ENCODE peak calls at places on chromosome 9, in six cellular contexts. One of them, this sample, is unnamed. For H3K4me1 and H3K9me3, the result is how much of the 10 kb centered on the place peaks cover.

GRCh38 chr9:28135571-28135970 is 562.3 kb upstream of the C9orf72 start:
- DNase-seq in HepG2: no peak
- DNase-seq in IMR-90: no peak
- DNase-seq in fibroblast of lung: no peak
- DNase-seq in H9: no peak
- DNase-seq in hepatocyte: no peak
- DNase-seq in this sample: no peak

GRCh38 chr9:86460211-86461002 is 106.2 kb upstream of the TUT7 start:
- DNase-seq in H9: no peak
- DNase-seq in HepG2: no peak
- DNase-seq in fibroblast of lung: no peak
- DNase-seq in hepatocyte: no peak
- DNase-seq in IMR-90: peak
- DNase-seq in this sample: no peak

GRCh38 chr9:14524881-14525515 is 168.2 kb downstream of the ZDHHC21 start:
- DNase-seq in fibroblast of lung: no peak
- DNase-seq in HepG2: no peak
- DNase-seq in IMR-90: no peak
- DNase-seq in H9: no peak
- DNase-seq in hepatocyte: no peak
- DNase-seq in this sample: no peak

GRCh38 chr9:86342269-86342668 is 11.9 kb downstream of the TUT7 start:
- DNase-seq in fibroblast of lung: no peak
- DNase-seq in H9: no peak
- DNase-seq in IMR-90: no peak
- DNase-seq in HepG2: no peak
- DNase-seq in hepatocyte: no peak
- DNase-seq in this sample: no peak

GRCh38 chr9:89536145-89536574 is 38.2 kb upstream of the SEMA4D start:
- DNase-seq in IMR-90: no peak
- DNase-seq in HepG2: no peak
- DNase-seq in fibroblast of lung: no peak
- DNase-seq in hepatocyte: no peak
- DNase-seq in H9: no peak
- DNase-seq in this sample: no peak

GRCh38 chr9:18746631-18747030 is 272.7 kb downstream of the ADAMTSL1 start:
- DNase-seq in HepG2: no peak
- DNase-seq in IMR-90: no peak
- DNase-seq in H9: no peak
- DNase-seq in hepatocyte: no peak
- DNase-seq in fibroblast of lung: no peak
- DNase-seq in this sample: no peak

GRCh38 chr9:115442054-115442453 is 324.1 kb upstream of the TNC start:
- DNase-seq in hepatocyte: peak
- DNase-seq in HepG2: no peak
- DNase-seq in fibroblast of lung: peak
- DNase-seq in IMR-90: peak
- DNase-seq in H9: no peak
- DNase-seq in this sample: no peak

GRCh38 chr9:97830884-97831829 is 21.9 kb upstream of the FOXE1 start:
- DNase-seq in HepG2: peak
- DNase-seq in H9: peak
- DNase-seq in IMR-90: no peak
- DNase-seq in fibroblast of lung: no peak
- DNase-seq in hepatocyte: peak
- DNase-seq in this sample: no peak

GRCh38 chr9:113581865-113582697 is 118.6 kb downstream of the RGS3 start:
- DNase-seq in IMR-90: peak
- DNase-seq in H9: no peak
- DNase-seq in fibroblast of lung: peak
- DNase-seq in hepatocyte: no peak
- DNase-seq in HepG2: no peak
- DNase-seq in this sample: peak

GRCh38 chr9:13568851-13569618 is 289.5 kb upstream of the MPDZ start:
- DNase-seq in fibroblast of lung: no peak
- DNase-seq in HepG2: no peak
- DNase-seq in hepatocyte: peak
- DNase-seq in H9: peak
- DNase-seq in IMR-90: no peak
- DNase-seq in this sample: peak

GRCh38 chr9:69030851-69031645 is 4.5 kb upstream of the FXN start:
- DNase-seq in HepG2: no peak
- DNase-seq in fibroblast of lung: no peak
- DNase-seq in IMR-90: peak
- DNase-seq in H9: no peak
- DNase-seq in hepatocyte: no peak
- DNase-seq in this sample: no peak

GRCh38 chr9:86405926-86406325 is 51.7 kb upstream of the TUT7 start:
- DNase-seq in fibroblast of lung: peak
- DNase-seq in HepG2: peak
- DNase-seq in H9: no peak
- DNase-seq in hepatocyte: peak
- DNase-seq in IMR-90: peak
- DNase-seq in this sample: peak

GRCh38 chr9:98611986-98612505 is 96.7 kb downstream of the GABBR2 start:
- DNase-seq in fibroblast of lung: peak
- DNase-seq in IMR-90: no peak
- DNase-seq in H9: no peak
- DNase-seq in hepatocyte: no peak
- DNase-seq in HepG2: no peak
- DNase-seq in this sample: no peak

GRCh38 chr9:113011911-113012381 is at the start of gene ZNF883:
- DNase-seq in H9: peak
- DNase-seq in HepG2: peak
- DNase-seq in hepatocyte: peak
- DNase-seq in fibroblast of lung: peak
- DNase-seq in IMR-90: peak
- DNase-seq in this sample: peak

GRCh38 chr9:121720311-121720991 is 69.0 kb downstream of the DAB2IP start:
- DNase-seq in IMR-90: no peak
- DNase-seq in H9: no peak
- DNase-seq in hepatocyte: no peak
- DNase-seq in HepG2: no peak
- DNase-seq in fibroblast of lung: no peak
- DNase-seq in this sample: peak

GRCh38 chr9:108643756-108644510 is 211.9 kb downstream of the ACTL7B start:
- DNase-seq in fibroblast of lung: peak
- DNase-seq in hepatocyte: no peak
- DNase-seq in HepG2: no peak
- DNase-seq in IMR-90: no peak
- DNase-seq in H9: no peak
- DNase-seq in this sample: no peak

GRCh38 chr9:123669355-123669754 is 260.6 kb downstream of the DENND1A start:
- DNase-seq in fibroblast of lung: no peak
- DNase-seq in HepG2: no peak
- DNase-seq in IMR-90: no peak
- DNase-seq in H9: no peak
- DNase-seq in hepatocyte: no peak
- DNase-seq in this sample: no peak

GRCh38 chr9:93828331-93829097 is 126.6 kb downstream of the BARX1 start:
- DNase-seq in fibroblast of lung: no peak
- DNase-seq in IMR-90: no peak
- DNase-seq in HepG2: no peak
- DNase-seq in H9: peak
- DNase-seq in hepatocyte: peak
- DNase-seq in this sample: peak

GRCh38 chr9:88339322-88339721 is 48.9 kb upstream of the SPIN1 start:
- DNase-seq in IMR-90: no peak
- DNase-seq in HepG2: no peak
- DNase-seq in hepatocyte: no peak
- DNase-seq in H9: no peak
- DNase-seq in fibroblast of lung: no peak
- DNase-seq in this sample: no peak

GRCh38 chr9:16092627-16093091 is 539.8 kb downstream of the CCDC171 start:
- DNase-seq in HepG2: no peak
- DNase-seq in hepatocyte: peak
- DNase-seq in fibroblast of lung: no peak
- DNase-seq in H9: no peak
- DNase-seq in IMR-90: no peak
- DNase-seq in this sample: no peak

GRCh38 chr9:81490605-81491331 is 198.6 kb downstream of the TLE1 start:
- DNase-seq in IMR-90: peak
- DNase-seq in HepG2: no peak
- DNase-seq in fibroblast of lung: peak
- DNase-seq in H9: no peak
- DNase-seq in hepatocyte: no peak
- DNase-seq in this sample: peak

GRCh38 chr9:117516676-117517632 is 102.1 kb upstream of the ASTN2 start:
- DNase-seq in fibroblast of lung: no peak
- DNase-seq in hepatocyte: no peak
- DNase-seq in IMR-90: no peak
- DNase-seq in HepG2: no peak
- DNase-seq in H9: no peak
- DNase-seq in this sample: no peak

GRCh38 chr9:10674586-10674985 is 61.8 kb upstream of the PTPRD start:
- DNase-seq in IMR-90: no peak
- DNase-seq in H9: no peak
- DNase-seq in hepatocyte: no peak
- DNase-seq in fibroblast of lung: no peak
- DNase-seq in HepG2: no peak
- DNase-seq in this sample: no peak

GRCh38 chr9:111983484-111983908 is 86.9 kb downstream of the UGCG start:
- DNase-seq in IMR-90: no peak
- DNase-seq in fibroblast of lung: no peak
- DNase-seq in hepatocyte: no peak
- DNase-seq in HepG2: no peak
- DNase-seq in H9: no peak
- DNase-seq in this sample: no peak

GRCh38 chr9:4080889-4081548 is 218.8 kb downstream of the GLIS3 start:
- DNase-seq in IMR-90: peak
- DNase-seq in fibroblast of lung: peak
- DNase-seq in hepatocyte: no peak
- DNase-seq in HepG2: no peak
- DNase-seq in H9: peak
- DNase-seq in this sample: peak

GRCh38 chr9:98998441-98999151 is 54.9 kb downstream of the COL15A1 start:
- DNase-seq in IMR-90: peak
- DNase-seq in fibroblast of lung: peak
- DNase-seq in HepG2: peak
- DNase-seq in hepatocyte: peak
- DNase-seq in H9: peak
- DNase-seq in this sample: peak

GRCh38 chr9:27340876-27341540 is 44.1 kb upstream of the EQTN start:
- DNase-seq in HepG2: no peak
- DNase-seq in hepatocyte: no peak
- DNase-seq in H9: no peak
- DNase-seq in IMR-90: no peak
- DNase-seq in fibroblast of lung: no peak
- DNase-seq in this sample: peak

GRCh38 chr9:133534346-133535284 is at the start of gene ADAMTSL2:
- DNase-seq in HepG2: peak
- DNase-seq in hepatocyte: peak
- DNase-seq in H9: peak
- DNase-seq in fibroblast of lung: peak
- DNase-seq in IMR-90: peak
- DNase-seq in this sample: peak

GRCh38 chr9:6247266-6247665 is 31.7 kb downstream of the IL33 start:
- DNase-seq in H9: no peak
- DNase-seq in hepatocyte: no peak
- DNase-seq in IMR-90: no peak
- DNase-seq in HepG2: no peak
- DNase-seq in fibroblast of lung: no peak
- DNase-seq in this sample: no peak

GRCh38 chr9:6239694-6240093 is 24.1 kb downstream of the IL33 start:
- DNase-seq in IMR-90: peak
- DNase-seq in fibroblast of lung: peak
- DNase-seq in HepG2: no peak
- DNase-seq in hepatocyte: no peak
- DNase-seq in H9: no peak
- DNase-seq in this sample: no peak

GRCh38 chr9:6239048-6239461 is 23.4 kb downstream of the IL33 start:
- DNase-seq in HepG2: peak
- DNase-seq in fibroblast of lung: peak
- DNase-seq in IMR-90: peak
- DNase-seq in H9: no peak
- DNase-seq in hepatocyte: peak
- DNase-seq in this sample: no peak

GRCh38 chr9:6243746-6244145 is 28.1 kb downstream of the IL33 start:
- DNase-seq in hepatocyte: peak
- DNase-seq in IMR-90: peak
- DNase-seq in fibroblast of lung: no peak
- DNase-seq in HepG2: no peak
- DNase-seq in H9: no peak
- DNase-seq in this sample: peak
- H2AFZ ChIP-seq in hepatocyte: no peak
- H2AFZ ChIP-seq in IMR-90: no peak
- H2AFZ ChIP-seq in fibroblast of lung: no peak
- H2AFZ ChIP-seq in HepG2: no peak
- H2AFZ ChIP-seq in H9: no peak
- H2AFZ ChIP-seq in this sample: peak

DNA sequence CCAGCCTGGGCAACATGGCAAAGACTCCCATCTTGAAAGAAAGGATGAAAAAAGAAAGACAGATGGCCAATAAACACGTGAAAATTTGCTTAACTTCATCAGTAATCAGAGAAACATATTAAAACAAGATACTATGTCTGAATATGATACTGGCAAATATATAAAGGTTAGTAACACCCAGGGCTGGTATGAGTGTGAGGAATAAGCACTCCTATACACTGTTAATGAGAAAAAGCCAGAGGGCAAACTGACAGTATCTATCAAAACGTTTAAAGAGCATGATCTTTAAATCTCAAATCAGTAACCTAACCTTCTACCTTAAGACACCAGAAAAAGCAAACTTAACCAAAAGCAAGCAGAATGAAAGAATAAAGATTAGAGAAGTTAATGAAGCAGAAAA is 14.1 kb downstream of the B4GALT1 start:
- DNase-seq in IMR-90: no peak
- DNase-seq in hepatocyte: no peak
- DNase-seq in H9: no peak
- DNase-seq in HepG2: no peak
- DNase-seq in fibroblast of lung: no peak
- DNase-seq in this sample: no peak
- H3K4me1 ChIP-seq in IMR-90: under half
- H3K4me1 ChIP-seq in hepatocyte: under half
- H3K4me1 ChIP-seq in H9: under half
- H3K4me1 ChIP-seq in HepG2: half or more
- H3K4me1 ChIP-seq in fibroblast of lung: under half
- H3K4me1 ChIP-seq in this sample: half or more

DNA sequence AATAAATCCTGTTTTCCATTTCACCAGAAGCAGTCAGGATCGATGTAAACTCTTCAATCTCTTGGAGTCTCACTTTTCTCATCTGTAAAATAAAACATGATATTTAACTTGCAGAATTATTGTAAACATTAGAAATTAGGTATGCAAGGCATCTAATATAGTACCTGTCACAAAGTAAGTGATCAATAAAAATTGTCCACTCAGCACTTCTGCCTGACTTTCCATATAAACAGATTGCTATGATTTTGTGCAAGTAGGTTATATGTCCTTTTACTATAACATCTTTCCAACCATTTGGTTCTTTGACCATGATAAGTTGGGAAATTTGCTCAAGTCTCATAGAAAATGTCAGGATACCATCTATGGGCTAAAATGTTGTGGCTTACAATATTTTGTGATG is 148.8 kb upstream of the MTAP start:
- DNase-seq in hepatocyte: no peak
- DNase-seq in HepG2: no peak
- DNase-seq in fibroblast of lung: no peak
- DNase-seq in IMR-90: no peak
- DNase-seq in H9: no peak
- DNase-seq in this sample: no peak
- H3K9me3 ChIP-seq in hepatocyte: under half
- H3K9me3 ChIP-seq in HepG2: under half
- H3K9me3 ChIP-seq in fibroblast of lung: under half
- H3K9me3 ChIP-seq in IMR-90: under half
- H3K9me3 ChIP-seq in H9: under half
- H3K9me3 ChIP-seq in this sample: under half

GRCh38 chr9:90905079-90905478 is 103.5 kb downstream of the SYK start:
- DNase-seq in IMR-90: no peak
- DNase-seq in fibroblast of lung: no peak
- DNase-seq in hepatocyte: no peak
- DNase-seq in HepG2: no peak
- DNase-seq in H9: no peak
- DNase-seq in this sample: no peak
- H2AFZ ChIP-seq in IMR-90: no peak
- H2AFZ ChIP-seq in fibroblast of lung: no peak
- H2AFZ ChIP-seq in hepatocyte: no peak
- H2AFZ ChIP-seq in HepG2: no peak
- H2AFZ ChIP-seq in H9: no peak
- H2AFZ ChIP-seq in this sample: no peak

This sample was measured in osteoblast.